ENCODE peak calls at places on chromosomes 1 and 21, in four cellular contexts. B, K, R and L are unnamed samples.
A peak's percentile ranks its signal among the peaks of the same experiment; 100 is the strongest.

GRCh38 chr1:160208179-160209040 is 3.2 kb downstream of the PEA15 start:
- DNase-seq in B (peak; percentile 23), K (no peak), R (peak; percentile 8), L (no peak)

GRCh38 chr1:224116131-224116530 is 2.2 kb downstream of the FBXO28 start:
- DNase-seq in B (peak; percentile 68), K (no peak), R (peak; percentile 71), L (peak; percentile 72)

GRCh38 chr21:31781737-31782136 is 49.8 kb upstream of the SCAF4 start:
- DNase-seq in B (peak; percentile 83), K (peak; percentile 57), R (peak; percentile 48), L (peak; percentile 45)

GRCh38 chr1:43036457-43036827 is 77.8 kb upstream of the SLC2A1 start:
- DNase-seq in B (peak; percentile 5), K (no peak), R (no peak), L (no peak)

GRCh38 chr1:165143437-165144065 is 213.0 kb downstream of the LMX1A start:
- DNase-seq in B (peak; percentile 7), K (peak; percentile 29), R (no peak), L (no peak)

GRCh38 chr1:9399510-9400424 is 107.1 kb downstream of the SPSB1 start:
- DNase-seq in B (no peak), K (peak; percentile 74), R (peak; percentile 26), L (peak; percentile 28)

GRCh38 chr1:93702828-93703183 is 21.2 kb upstream of the BCAR3 start:
- DNase-seq in B (no peak), K (no peak), R (no peak), L (no peak)

GRCh38 chr1:209870151-209870831 is 42.5 kb downstream of the UTP25 start:
- DNase-seq in B (peak; percentile 73), K (no peak), R (no peak), L (no peak)

GRCh38 chr1:153679337-153680119 is 1.0 kb downstream of the NPR1 start:
- DNase-seq in B (no peak), K (no peak), R (peak; percentile 19), L (peak; percentile 22)
- TF ChIP-seq CTCF in B (peak; percentile 4), K (no peak), R (peak; percentile 19), L (peak; percentile 3)

GRCh38 chr1:113073457-113073950 is 506 bp downstream of the LRIG2 start:
- DNase-seq in B (peak; percentile 60), K (peak; percentile 62), R (peak; percentile 65), L (peak; percentile 59)
- TF ChIP-seq CTCF in B (peak; percentile 38), K (peak; percentile 10), R (peak; percentile 49), L (peak; percentile 40)

GRCh38 chr1:178500091-178500770 is 3.5 kb upstream of the CLEC20A start:
- DNase-seq in B (no peak), K (no peak), R (no peak), L (no peak)
- TF ChIP-seq CTCF in B (peak; percentile 16), K (no peak), R (peak; percentile 35), L (peak; percentile 17)

GRCh38 chr1:22776051-22776611 is 65.5 kb downstream of the EPHB2 start:
- DNase-seq in B (no peak), K (no peak), R (no peak), L (no peak)
- TF ChIP-seq CTCF in B (no peak), K (no peak), R (no peak), L (no peak)

DNA sequence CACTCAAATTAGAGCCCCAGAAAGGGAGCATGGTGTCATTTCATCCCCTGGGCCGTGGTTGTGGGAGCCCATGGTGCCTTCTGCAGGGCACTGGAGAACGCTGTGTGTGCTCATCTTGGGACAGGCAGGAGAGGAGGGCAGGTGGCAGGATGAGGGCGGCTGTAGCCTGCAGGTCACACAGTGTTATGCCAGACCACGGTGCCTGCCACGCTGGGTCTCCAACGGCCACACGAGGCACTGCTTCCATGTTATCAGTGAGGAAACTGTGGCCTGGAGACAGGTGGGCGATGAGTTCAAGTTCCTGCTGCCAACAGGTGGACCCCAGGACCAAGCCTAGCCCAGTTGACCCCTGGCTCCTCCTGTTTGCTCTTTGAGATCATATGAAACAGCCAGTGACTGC is 21.0 kb downstream of the ABCG1 start:
- DNase-seq in B (no peak), K (no peak), R (no peak), L (no peak)
- TF ChIP-seq CTCF in B (no peak), K (no peak), R (no peak), L (no peak)

DNA sequence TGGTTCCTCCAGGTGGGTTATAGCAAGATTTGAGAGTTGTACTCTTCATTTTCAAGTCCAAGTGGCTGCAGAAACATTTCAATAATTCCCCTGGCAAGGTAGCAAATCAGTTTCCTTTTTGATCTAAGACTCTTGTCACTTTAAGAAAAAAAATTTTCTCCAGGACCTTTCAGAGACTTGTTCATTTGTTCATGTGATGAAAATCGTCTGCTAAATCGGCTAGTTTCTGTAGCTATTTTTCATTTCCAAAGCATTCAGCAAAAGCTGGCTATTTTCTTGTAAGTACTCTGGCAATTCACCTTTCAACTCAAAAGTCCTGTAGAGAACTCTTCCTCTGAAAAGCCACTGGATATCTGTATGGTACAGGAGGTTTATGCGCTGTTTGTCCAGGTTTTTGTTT is 93.5 kb downstream of the LTN1 start:
- DNase-seq in B (no peak), K (no peak), R (no peak), L (no peak)
- TF ChIP-seq CTCF in B (no peak), K (no peak), R (no peak), L (no peak)